ENCODE peak calls at places on chromosomes 5 and 9, in six cellular contexts. P is ELR; R is stimulated activated CD8-positive, alpha-beta memory T cell treated with anti-CD3 and anti-CD28 coated beads, Interleukin-15, amount 100 ng/mL, for 24 hours; H is NCI-H1694 treated with DMSO at 0.1 percent for 48 hours; W is left cardiac atrium; K is NCI-H1092. S is an unnamed sample.

GRCh38 chr5:143491644-143492043 is 88.2 kb upstream of the NR3C1 start:
- DNase-seq in P (no peak), H (no peak), W (no peak), R (no peak), K (no peak), S (no peak)

GRCh38 chr9:114551750-114552685 is 35.6 kb upstream of the ATP6V1G1 start:
- DNase-seq in W (peak; percentile 79), R (no peak), K (no peak), H (no peak), P (peak; percentile 99), S (peak; percentile 60)

GRCh38 chr5:170283296-170283695 is 14.3 kb downstream of the LCP2 start:
- DNase-seq in W (no peak), H (no peak), P (no peak), K (no peak), R (no peak), S (no peak)

GRCh38 chr9:80231847-80232246 is 660.1 kb downstream of the TLE4 start:
- DNase-seq in H (no peak), W (no peak), K (no peak), P (no peak), R (no peak), S (no peak)

GRCh38 chr5:16934123-16934522 is 2.0 kb downstream of the MYO10 start:
- DNase-seq in K (no peak), H (peak; percentile 50), R (no peak), P (peak; percentile 89), W (peak; percentile 52), S (no peak)

GRCh38 chr9:135905380-135906282 is 1.7 kb downstream of the CAMSAP1 start:
- DNase-seq in K (no peak), H (no peak), P (peak; percentile 61), W (no peak), R (no peak), S (peak; percentile 40)

GRCh38 chr9:114501786-114502682 is 3.2 kb downstream of the WHRN start:
- DNase-seq in H (peak; percentile 43), R (no peak), W (no peak), K (peak; percentile 39), P (peak; percentile 77), S (no peak)

GRCh38 chr9:134895849-134896833 is 15.5 kb downstream of the FCN2 start:
- DNase-seq in R (no peak), K (no peak), W (peak; percentile 66), P (peak; percentile 55), H (peak; percentile 82), S (peak; percentile 67)

GRCh38 chr9:112711050-112711689 is 6.7 kb downstream of the INIP start:
- DNase-seq in H (no peak), R (no peak), P (peak; percentile 64), W (no peak), K (no peak), S (no peak)

GRCh38 chr9:95211028-95211427 is 106.5 kb downstream of the FANCC start:
- DNase-seq in P (no peak), W (peak; percentile 29), K (no peak), H (no peak), R (no peak), S (no peak)